ENCODE peak calls at places on chromosomes 6 and 20, in six cellular contexts. Z, M, H, C, I and U are unnamed samples.

GRCh38 chr6:108768176-108768555 is 80.1 kb upstream of the ARMC2 start:
- DNase-seq in Z (no peak), M (no peak), H (no peak), C (no peak), I (no peak), U (no peak)

GRCh38 chr6:151475653-151476523 is 17.9 kb upstream of the CCDC170 start:
- DNase-seq in Z (no peak), M (peak), H (peak), C (peak), I (peak), U (no peak)

GRCh38 chr20:59835057-59835447 is 98.4 kb downstream of the SYCP2 start:
- DNase-seq in Z (no peak), M (no peak), H (no peak), C (no peak), I (no peak), U (no peak)

GRCh38 chr6:158624684-158625682 is 19.6 kb downstream of the DYNLT1 start:
- DNase-seq in Z (no peak), M (no peak), H (no peak), C (no peak), I (no peak), U (no peak)

GRCh38 chr6:121748376-121748775 is 312.9 kb downstream of the GJA1 start:
- DNase-seq in Z (peak), M (no peak), H (peak), C (no peak), I (no peak), U (no peak)

GRCh38 chr6:159788757-159789376 is 535 bp downstream of the TCP1 start:
- DNase-seq in Z (no peak), M (no peak), H (peak), C (no peak), I (peak), U (no peak)

GRCh38 chr6:101163611-101164010 is 229.9 kb upstream of the GRIK2 start:
- DNase-seq in Z (no peak), M (no peak), H (no peak), C (no peak), I (no peak), U (no peak)

GRCh38 chr6:35737413-35738211 is 780 bp downstream of the ARMC12 start:
- DNase-seq in Z (peak), M (no peak), H (peak), C (peak), I (no peak), U (no peak)

GRCh38 chr20:20205862-20206236 is 153.5 kb downstream of the CFAP61 start:
- DNase-seq in Z (no peak), M (no peak), H (no peak), C (no peak), I (no peak), U (no peak)